ENCODE peak calls at places on chromosomes 16 and 17, in five cellular contexts. B is cardiac muscle cell; T is fibroblast of pulmonary artery; Z is CD8-positive, alpha-beta T cell; X is sigmoid colon. D is an unnamed sample.

GRCh38 chr16:15952265-15952711 is 2.9 kb downstream of the ABCC1 start:
- DNase-seq in B (peak), T (no peak), Z (no peak), X (no peak), D (no peak)

GRCh38 chr16:50335198-50335958 is 33.4 kb downstream of the BRD7 start:
- DNase-seq in B (no peak), T (no peak), Z (no peak), X (no peak), D (no peak)

GRCh38 chr17:70168044-70168978 is 1.0 kb upstream of the KCNJ2 start:
- DNase-seq in B (peak), T (peak), Z (no peak), X (peak), D (peak)

GRCh38 chr17:3556905-3557767 is 476 bp downstream of the TRPV3 start:
- DNase-seq in B (no peak), T (no peak), Z (no peak), X (no peak), D (no peak)

GRCh38 chr17:7323731-7324437 is 5.3 kb downstream of the NEURL4 start:
- DNase-seq in B (peak), T (peak), Z (peak), X (peak), D (peak)

GRCh38 chr16:81487301-81487720 is 42.7 kb downstream of the CMIP start:
- DNase-seq in B (no peak), T (no peak), Z (no peak), X (no peak), D (no peak)

GRCh38 chr17:17119533-17119932 is 77.3 kb downstream of the MPRIP start:
- DNase-seq in B (no peak), T (peak), Z (no peak), X (no peak), D (peak)

GRCh38 chr17:32625971-32626370 is 139.2 kb downstream of the CDK5R1 start:
- DNase-seq in B (no peak), T (no peak), Z (no peak), X (no peak), D (no peak)

GRCh38 chr17:78607061-78607460 is 29.9 kb upstream of the DNAH17 start:
- DNase-seq in B (no peak), T (no peak), Z (no peak), X (no peak), D (no peak)

GRCh38 chr17:17155568-17155967 is 50.6 kb downstream of the PLD6 start:
- DNase-seq in B (no peak), T (no peak), Z (no peak), X (no peak), D (peak)

GRCh38 chr17:35141681-35142466 is at the start of gene NLE1:
- DNase-seq in B (peak), T (peak), Z (peak), X (peak), D (peak)

GRCh38 chr17:38815576-38816193 is 9.4 kb downstream of the CWC25 start:
- DNase-seq in B (no peak), T (peak), Z (no peak), X (no peak), D (peak)

GRCh38 chr16:57704905-57705852 is 10.6 kb downstream of the DRC7 start:
- DNase-seq in B (no peak), T (no peak), Z (no peak), X (peak), D (no peak)

GRCh38 chr16:50771366-50771765 is 29.5 kb downstream of the CYLD start:
- DNase-seq in B (no peak), T (peak), Z (no peak), X (no peak), D (peak)

GRCh38 chr16:50323335-50324011 is 45.3 kb downstream of the BRD7 start:
- DNase-seq in B (no peak), T (peak), Z (no peak), X (peak), D (peak)

GRCh38 chr16:14015461-14015860 is 55.7 kb upstream of the MRTFB start:
- DNase-seq in B (no peak), T (no peak), Z (no peak), X (no peak), D (peak)

GRCh38 chr16:27795992-27796614 is 246.2 kb downstream of the KATNIP start:
- DNase-seq in B (peak), T (peak), Z (no peak), X (no peak), D (peak)

GRCh38 chr17:57261084-57261461 is 4.8 kb downstream of the MSI2 start:
- DNase-seq in B (no peak), T (peak), Z (no peak), X (no peak), D (no peak)

GRCh38 chr17:50863931-50864330 is 2.2 kb downstream of the TOB1 start:
- DNase-seq in B (no peak), T (no peak), Z (no peak), X (no peak), D (no peak)

GRCh38 chr17:50865060-50865867 is 890 bp downstream of the TOB1 start:
- DNase-seq in B (peak), T (peak), Z (peak), X (peak), D (no peak)

GRCh38 chr17:50863221-50863843 is 2.8 kb downstream of the TOB1 start:
- DNase-seq in B (peak), T (peak), Z (no peak), X (peak), D (peak)

GRCh38 chr17:50865868-50866260 is 290 bp downstream of the TOB1 start:
- DNase-seq in B (no peak), T (no peak), Z (no peak), X (no peak), D (no peak)

DNA sequence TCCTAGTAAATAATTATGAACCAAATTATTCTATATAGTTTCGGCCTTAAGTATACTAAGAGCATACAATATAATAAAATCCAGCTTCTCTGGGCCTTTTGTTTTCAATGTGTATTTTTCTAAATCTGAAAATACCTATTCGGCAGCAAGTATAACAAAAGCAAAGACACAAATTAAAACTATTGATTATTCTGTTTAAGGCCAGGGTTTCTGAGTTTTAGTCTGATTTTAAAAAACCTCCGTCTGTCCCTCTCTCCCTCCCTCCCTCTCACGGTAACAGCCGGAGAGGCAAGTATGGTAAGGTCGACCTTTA is 1.5 kb downstream of the TOB1 start:
- DNase-seq in B (no peak), T (no peak), Z (no peak), X (no peak), D (no peak)
- TF ChIP-seq CTCF in B (no peak), T (no peak), Z (no peak), X (no peak), D (no peak)

GRCh38 chr17:45405250-45406086 is 27.2 kb downstream of the ARHGAP27 start:
- DNase-seq in B (peak), T (no peak), Z (no peak), X (no peak), D (no peak)
- H3K4me3 ChIP-seq in B (no peak), T (no peak), Z (no peak), X (no peak), D (peak)

DNA sequence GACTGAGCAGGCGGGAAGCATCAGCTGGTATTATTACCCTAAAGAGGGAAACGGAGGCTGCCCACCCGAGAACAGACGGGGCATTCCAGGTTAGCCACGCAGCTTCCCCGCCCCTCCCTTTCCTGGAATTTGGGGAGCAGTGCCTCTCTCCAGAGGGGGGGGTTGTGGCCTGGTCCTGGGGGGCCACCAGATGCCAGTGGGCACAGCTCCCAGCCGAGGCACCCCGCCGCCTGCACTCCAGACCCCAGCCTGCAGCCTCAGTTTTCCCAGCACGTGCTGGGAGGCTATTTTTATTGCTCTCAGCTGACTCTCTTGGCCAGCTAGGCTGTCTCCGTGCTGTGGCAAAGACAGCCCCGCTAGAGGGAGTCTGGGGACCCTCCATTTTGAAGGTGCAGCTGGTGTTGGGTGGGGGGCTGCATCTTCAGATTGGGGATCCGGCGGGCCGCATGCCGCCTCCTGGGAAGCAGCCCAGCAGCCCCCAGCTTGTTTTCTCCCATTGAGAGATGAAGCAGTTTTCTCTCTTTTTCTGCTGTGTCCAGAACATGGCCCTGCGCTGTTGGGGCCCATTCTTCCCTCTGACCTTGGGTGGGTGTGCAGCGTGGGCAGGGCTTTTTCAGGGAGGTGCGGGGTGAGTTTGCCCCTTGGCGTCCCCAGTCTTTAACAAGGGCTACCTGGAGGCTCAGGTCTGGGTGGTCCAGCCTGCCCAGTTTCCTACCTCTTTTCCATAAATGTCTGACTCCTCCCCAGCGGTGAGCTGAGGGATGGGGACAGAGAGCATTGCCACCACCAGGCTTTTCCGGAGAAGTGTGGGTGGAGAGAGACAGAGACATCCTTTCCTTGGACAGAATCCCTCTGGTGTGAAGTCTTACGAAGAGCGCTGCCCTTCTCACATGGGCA is 62.5 kb upstream of the GSE1 start:
- DNase-seq in B (no peak), T (no peak), Z (no peak), X (no peak), D (no peak)
- TF ChIP-seq CTCF in B (peak), T (no peak), Z (no peak), X (peak), D (peak)

DNA sequence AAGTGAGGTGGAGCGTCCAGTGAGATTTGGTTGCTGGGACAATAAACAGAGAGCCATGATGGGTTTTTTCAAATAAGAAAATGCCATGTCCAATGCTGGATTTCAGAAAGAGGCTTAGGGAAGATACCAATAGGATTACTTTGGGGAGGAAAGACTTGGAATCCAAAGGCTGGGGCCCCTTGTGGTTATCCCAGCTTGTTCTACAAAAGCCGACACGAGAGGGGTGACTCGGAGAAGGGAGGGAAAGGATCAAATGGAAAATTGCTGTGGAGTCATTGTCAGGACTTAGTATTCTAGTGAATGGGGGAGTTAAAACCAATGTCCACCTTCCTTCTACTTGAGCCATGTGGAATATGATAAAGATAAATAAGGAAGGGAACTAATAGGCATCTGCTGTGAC is 305.5 kb downstream of the SOX9 start:
- DNase-seq in B (no peak), T (no peak), Z (no peak), X (no peak), D (no peak)
- H3K4me3 ChIP-seq in B (no peak), T (no peak), Z (no peak), X (no peak), D (no peak)

GRCh38 chr17:42407289-42407836 is 15.7 kb downstream of the CAVIN1 start:
- DNase-seq in B (peak), T (peak), Z (peak), X (peak), D (peak)

GRCh38 chr17:42405076-42405475 is 16.8 kb upstream of the STAT3 start:
- DNase-seq in B (no peak), T (no peak), Z (no peak), X (no peak), D (no peak)

GRCh38 chr17:42406602-42407288 is 16.3 kb downstream of the CAVIN1 start:
- DNase-seq in B (no peak), T (no peak), Z (no peak), X (no peak), D (no peak)

GRCh38 chr17:42404326-42405055 is 16.2 kb upstream of the STAT3 start:
- DNase-seq in B (no peak), T (no peak), Z (no peak), X (no peak), D (no peak)

GRCh38 chr17:42405963-42406495 is 17.0 kb downstream of the CAVIN1 start:
- DNase-seq in B (peak), T (peak), Z (peak), X (peak), D (peak)
- TF ChIP-seq CTCF in B (peak), T (peak), Z (peak), X (peak), D (peak)

GRCh38 chr16:10983175-10983558 is 38.8 kb downstream of the CLEC16A start:
- DNase-seq in B (no peak), T (no peak), Z (no peak), X (no peak), D (no peak)

GRCh38 chr16:10981697-10982216 is 37.4 kb downstream of the CLEC16A start:
- DNase-seq in B (no peak), T (no peak), Z (no peak), X (no peak), D (no peak)

GRCh38 chr16:10980811-10981210 is 36.4 kb downstream of the CLEC16A start:
- DNase-seq in B (no peak), T (no peak), Z (no peak), X (no peak), D (no peak)

GRCh38 chr16:10984509-10984908 is 40.1 kb downstream of the CLEC16A start:
- DNase-seq in B (no peak), T (peak), Z (no peak), X (no peak), D (peak)

DNA sequence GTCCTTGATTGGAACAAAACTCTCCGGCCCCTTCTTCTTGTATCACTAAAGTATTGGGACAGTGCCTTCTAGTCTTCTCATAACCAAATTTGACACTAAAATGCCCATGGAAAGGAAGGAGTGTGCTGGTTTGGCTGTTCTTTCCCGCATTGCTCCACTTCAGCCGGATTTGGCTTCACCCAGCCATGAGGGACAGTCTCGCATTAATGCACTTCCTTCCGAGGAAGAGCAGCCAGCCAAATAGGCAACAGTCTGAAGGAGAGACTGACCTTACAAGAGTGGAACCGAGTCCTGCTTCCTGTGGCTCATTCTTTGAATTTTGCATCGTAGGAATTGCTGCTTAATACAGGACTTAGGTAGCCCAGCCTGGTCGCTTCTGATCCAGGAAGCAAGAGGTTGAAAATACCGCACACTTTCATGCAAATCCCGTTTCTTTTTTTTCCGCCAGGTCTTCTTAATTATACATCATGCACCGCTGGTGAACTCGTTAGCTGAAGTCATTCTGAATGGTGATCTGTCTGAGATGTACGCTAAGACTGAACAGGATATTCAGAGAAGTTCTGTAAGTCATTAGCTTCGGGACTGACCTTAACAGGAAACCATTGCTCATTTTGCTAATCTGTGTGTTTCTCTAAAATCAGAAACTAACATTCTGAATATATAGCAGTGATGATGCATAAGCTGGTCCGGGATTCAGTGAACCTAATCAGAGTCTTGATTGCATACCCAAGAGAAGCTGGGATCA is 38.2 kb downstream of the CLEC16A start:
- DNase-seq in B (no peak), T (no peak), Z (no peak), X (no peak), D (no peak)
- H3K4me3 ChIP-seq in B (no peak), T (no peak), Z (no peak), X (no peak), D (no peak)

GRCh38 chr17:81807839-81808238 is 3.9 kb downstream of the GCGR start:
- DNase-seq in B (no peak), T (no peak), Z (no peak), X (no peak), D (no peak)

GRCh38 chr17:81807210-81807719 is 3.3 kb downstream of the GCGR start:
- DNase-seq in B (no peak), T (no peak), Z (no peak), X (no peak), D (no peak)

GRCh38 chr17:81810476-81810875 is 6.5 kb downstream of the GCGR start:
- DNase-seq in B (no peak), T (no peak), Z (no peak), X (no peak), D (no peak)

GRCh38 chr17:81809556-81809998 is 5.6 kb downstream of the GCGR start:
- DNase-seq in B (no peak), T (no peak), Z (no peak), X (no peak), D (no peak)

DNA sequence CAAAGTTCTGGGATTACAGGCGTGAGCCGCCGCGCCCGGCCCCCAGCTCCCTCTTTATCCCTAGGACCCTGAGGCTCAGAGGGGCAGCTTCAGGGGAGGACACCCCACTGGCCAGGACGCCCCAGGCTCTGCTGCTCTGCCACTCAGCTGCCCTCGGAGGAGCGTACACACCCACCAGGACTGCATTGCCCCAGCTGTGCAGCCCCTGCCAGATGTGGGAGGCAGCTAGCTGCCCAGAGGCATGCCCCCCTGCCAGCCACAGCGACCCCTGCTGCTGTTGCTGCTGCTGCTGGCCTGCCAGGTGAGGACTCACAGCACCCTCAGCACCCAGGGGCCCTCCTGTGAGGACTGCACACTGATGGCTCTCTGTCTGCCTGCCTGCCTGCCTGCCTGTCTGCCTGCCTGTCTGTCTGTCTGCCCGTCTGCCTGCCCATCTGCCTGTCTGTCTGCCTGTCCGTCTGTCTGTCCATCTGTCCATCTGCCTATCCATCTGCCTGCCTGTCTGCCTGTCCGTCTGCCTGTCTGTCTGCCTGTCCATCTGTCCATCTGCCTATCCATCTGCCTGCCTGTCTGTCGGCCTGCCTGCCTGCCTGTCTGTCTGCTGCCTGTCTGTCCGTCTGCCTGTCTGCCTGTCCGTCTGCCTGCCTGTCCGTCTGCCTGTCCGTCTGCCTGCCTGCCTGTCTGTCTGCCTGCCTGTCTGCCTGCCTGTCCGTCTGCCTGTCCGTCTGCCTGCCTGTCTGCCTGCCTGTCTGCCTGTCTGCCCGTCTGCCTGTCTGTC is 5.0 kb downstream of the GCGR start:
- DNase-seq in B (no peak), T (no peak), Z (no peak), X (no peak), D (no peak)
- TF ChIP-seq CTCF in B (no peak), T (no peak), Z (no peak), X (no peak), D (no peak)

DNA sequence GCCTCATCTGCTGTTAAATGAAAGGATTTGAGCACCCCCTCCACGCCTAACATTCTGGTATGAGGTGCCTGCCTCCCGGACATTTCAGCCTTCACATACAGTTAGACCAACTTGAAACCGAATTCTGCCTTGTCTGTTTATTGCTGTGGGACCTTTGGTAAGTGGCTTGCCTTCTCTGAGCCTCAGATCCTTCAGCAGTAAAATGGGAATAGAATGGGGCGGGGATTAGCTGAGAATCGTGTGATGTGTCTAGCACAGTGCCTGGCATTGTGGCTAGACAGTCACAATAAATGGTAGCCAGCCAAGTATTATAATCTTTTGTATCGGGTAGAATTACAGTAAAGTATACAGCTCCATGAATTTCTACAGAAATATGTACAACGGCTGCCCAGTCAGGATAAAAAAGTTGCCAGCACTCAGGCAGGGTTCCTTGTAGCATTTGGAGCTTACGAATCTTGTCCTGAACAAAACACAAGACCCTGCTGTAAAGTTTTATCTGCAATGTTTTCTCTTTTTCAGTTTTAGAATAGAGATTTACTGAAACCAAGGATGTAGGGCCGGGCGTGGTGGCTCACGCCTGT is 781 bp downstream of the TMC7 start:
- DNase-seq in B (no peak), T (no peak), Z (no peak), X (no peak), D (no peak)
- H3K4me3 ChIP-seq in B (peak), T (peak), Z (no peak), X (no peak), D (peak)